ENCODE peak calls at places on chromosomes 11 and 22, in nine cellular contexts. H is RWPE1, N is neural progenitor cell, K is psoas muscle, A is non-pigmented ciliary epithelial cell, V is ovary, C is SJSA1, L is B cell, X is IMR-90. B is an unnamed sample.

GRCh38 chr11:66371627-66372415 is at the start of gene SLC29A2:
- DNase-seq in H (peak; percentile 64), K (peak; percentile 87), A (no peak), N (peak; percentile 97), V (peak; percentile 52), X (no peak), L (peak; percentile 72), C (peak; percentile 49), B (peak; percentile 65)

GRCh38 chr11:120180571-120181445 is 30.0 kb upstream of the OAF start:
- DNase-seq in C (no peak), N (peak; percentile 86), A (no peak), X (peak; percentile 90), V (no peak), H (no peak), K (peak; percentile 39), L (no peak), B (peak; percentile 59)

GRCh38 chr11:129530154-129530895 is 154.7 kb downstream of the BARX2 start:
- DNase-seq in C (no peak), H (no peak), K (no peak), X (no peak), V (no peak), N (peak; percentile 4), A (no peak), L (no peak), B (no peak)

GRCh38 chr11:46555269-46556054 is 38.4 kb downstream of the AMBRA1 start:
- DNase-seq in V (no peak), N (no peak), K (no peak), X (no peak), L (no peak), H (no peak), C (peak; percentile 8), A (no peak), B (peak; percentile 33)

GRCh38 chr22:50672471-50673230 is at the start of gene SHANK3:
- DNase-seq in A (no peak), H (no peak), N (no peak), K (peak; percentile 80), C (no peak), X (no peak), L (no peak), V (no peak), B (no peak)

GRCh38 chr11:65778431-65778900 is 2.3 kb downstream of the AP5B1 start:
- DNase-seq in A (no peak), L (no peak), C (no peak), K (no peak), H (no peak), N (no peak), X (no peak), V (no peak), B (no peak)

GRCh38 chr11:1116104-1116503 is 41.4 kb downstream of the MUC2 start:
- DNase-seq in H (no peak), X (no peak), K (peak; percentile 6), N (no peak), C (no peak), A (no peak), V (no peak), L (no peak), B (no peak)

GRCh38 chr22:36301851-36302250 is 48.9 kb downstream of the APOL1 start:
- DNase-seq in K (no peak), V (no peak), L (no peak), A (no peak), X (peak; percentile 97), C (peak; percentile 94), H (no peak), N (no peak), B (peak; percentile 48)

GRCh38 chr22:40310081-40310770 is 36.1 kb upstream of the ADSL start:
- DNase-seq in V (no peak), K (no peak), C (peak; percentile 79), A (peak; percentile 67), L (no peak), X (peak; percentile 93), N (no peak), H (no peak), B (peak; percentile 89)

GRCh38 chr22:35477911-35478582 is 62.6 kb upstream of the RASD2 start:
- DNase-seq in C (peak; percentile 67), A (no peak), X (peak; percentile 91), N (no peak), K (peak; percentile 78), L (no peak), V (peak; percentile 68), H (peak; percentile 69), B (no peak)

GRCh38 chr11:10856689-10857603 is 907 bp downstream of the ZBED5 start:
- DNase-seq in X (peak; percentile 28), H (peak; percentile 22), K (no peak), N (peak; percentile 66), V (no peak), C (peak; percentile 10), A (no peak), L (no peak), B (peak; percentile 64)

GRCh38 chr11:34234086-34234740 is 123.6 kb downstream of the ABTB2 start:
- DNase-seq in C (peak; percentile 30), H (peak; percentile 59), V (no peak), N (peak; percentile 39), A (peak; percentile 54), L (peak; percentile 90), K (no peak), X (peak; percentile 78), B (peak; percentile 29)

GRCh38 chr11:131691558-131692041 is 321.2 kb downstream of the NTM start:
- DNase-seq in X (peak; percentile 11), A (no peak), K (no peak), C (no peak), H (peak; percentile 69), L (no peak), V (peak; percentile 48), N (peak; percentile 80), B (peak; percentile 40)

GRCh38 chr11:103395612-103396011 is 286.4 kb downstream of the DYNC2H1 start:
- DNase-seq in V (no peak), L (no peak), H (peak; percentile 25), C (no peak), N (no peak), X (peak; percentile 69), A (peak; percentile 70), K (no peak), B (peak; percentile 22)

GRCh38 chr11:121099885-121100284 is 1.2 kb upstream of the TECTA start:
- DNase-seq in H (no peak), L (no peak), N (no peak), X (peak; percentile 64), C (peak; percentile 46), A (no peak), K (no peak), V (no peak), B (peak; percentile 57)

GRCh38 chr11:66333896-66334604 is 2.2 kb downstream of the RIN1 start:
- DNase-seq in X (no peak), N (no peak), C (no peak), V (peak; percentile 34), A (no peak), K (peak; percentile 36), H (no peak), L (no peak), B (no peak)

GRCh38 chr22:48955351-48956311 is 872.0 kb downstream of the BRD1 start:
- DNase-seq in H (no peak), X (no peak), K (no peak), A (no peak), C (no peak), N (no peak), L (no peak), V (no peak), B (no peak)

GRCh38 chr22:31857247-31857646 is 87.1 kb upstream of the YWHAH start:
- DNase-seq in K (no peak), V (no peak), C (no peak), X (no peak), A (no peak), N (peak; percentile 88), L (no peak), H (no peak), B (no peak)

GRCh38 chr11:109166441-109166840 is 255.5 kb upstream of the C11orf87 start:
- DNase-seq in C (no peak), N (no peak), K (no peak), V (no peak), H (no peak), L (no peak), A (no peak), X (no peak), B (no peak)

GRCh38 chr11:64887757-64888405 is 9.5 kb upstream of the EHD1 start:
- DNase-seq in X (no peak), K (peak; percentile 91), V (peak; percentile 88), L (peak; percentile 84), A (no peak), H (peak; percentile 72), C (peak; percentile 87), N (peak; percentile 91), B (peak; percentile 84)

B was measured in adipocyte.